ENCODE peak calls at places on chromosomes 7 and 10, in five cellular contexts. H is K562, K is GM23338, J is HepG2, C is GM12878. Q is an unnamed sample.

GRCh38 chr7:23445326-23445725 is 25.0 kb downstream of the IGF2BP3 start:
- DNase-seq in H (no peak), K (no peak), J (no peak), C (no peak), Q (no peak)

GRCh38 chr10:72416661-72417060 is 61.9 kb upstream of the DNAJB12 start:
- DNase-seq in H (no peak), K (no peak), J (no peak), C (no peak), Q (no peak)

GRCh38 chr7:73520673-73521635 is 1.1 kb downstream of the BAZ1B start:
- DNase-seq in H (peak; percentile 34), K (peak; percentile 56), J (no peak), C (no peak), Q (no peak)

GRCh38 chr7:101172854-101173751 is 7.0 kb downstream of the NAT16 start:
- DNase-seq in H (peak; percentile 47), K (peak; percentile 51), J (no peak), C (no peak), Q (peak; percentile 64)

GRCh38 chr10:30383366-30383765 is 34.3 kb upstream of the MTPAP start:
- DNase-seq in H (no peak), K (no peak), J (no peak), C (no peak), Q (no peak)

GRCh38 chr7:57868771-57869483 is 418.9 kb downstream of the ZNF716 start:
- DNase-seq in H (peak; percentile 1), K (no peak), J (no peak), C (no peak), Q (no peak)

GRCh38 chr7:44100458-44101303 is 3.5 kb upstream of the AEBP1 start:
- DNase-seq in H (no peak), K (no peak), J (no peak), C (no peak), Q (no peak)

GRCh38 chr7:17044868-17045267 is 163.1 kb upstream of the AGR3 start:
- DNase-seq in H (no peak), K (no peak), J (no peak), C (no peak), Q (no peak)

GRCh38 chr10:70475661-70476060 is 2.9 kb upstream of the PALD1 start:
- DNase-seq in H (no peak), K (no peak), J (no peak), C (no peak), Q (no peak)

GRCh38 chr10:81177651-81178244 is 640.0 kb downstream of the SH2D4B start:
- DNase-seq in H (no peak), K (no peak), J (no peak), C (no peak), Q (no peak)

GRCh38 chr7:123270553-123270952 is 70.8 kb upstream of the SLC13A1 start:
- DNase-seq in H (no peak), K (no peak), J (no peak), C (no peak), Q (no peak)

GRCh38 chr7:134826105-134826504 is 46.7 kb downstream of the CALD1 start:
- DNase-seq in H (no peak), K (no peak), J (no peak), C (no peak), Q (no peak)

GRCh38 chr10:121900443-121901174 is 27.2 kb downstream of the ATE1 start:
- DNase-seq in H (peak; percentile 43), K (peak; percentile 90), J (peak; percentile 62), C (no peak), Q (no peak)

GRCh38 chr10:28679941-28680752 is 2.8 kb downstream of the BAMBI start:
- DNase-seq in H (no peak), K (no peak), J (peak; percentile 58), C (no peak), Q (no peak)

GRCh38 chr7:17696422-17696821 is 243.9 kb downstream of the SNX13 start:
- DNase-seq in H (no peak), K (no peak), J (peak; percentile 46), C (no peak), Q (no peak)

GRCh38 chr10:20888620-20889337 is 8.3 kb downstream of the NEBL start:
- DNase-seq in H (no peak), K (no peak), J (no peak), C (no peak), Q (no peak)

GRCh38 chr10:12333382-12334185 is 15.8 kb upstream of the CAMK1D start:
- DNase-seq in H (no peak), K (no peak), J (no peak), C (no peak), Q (no peak)

DNA sequence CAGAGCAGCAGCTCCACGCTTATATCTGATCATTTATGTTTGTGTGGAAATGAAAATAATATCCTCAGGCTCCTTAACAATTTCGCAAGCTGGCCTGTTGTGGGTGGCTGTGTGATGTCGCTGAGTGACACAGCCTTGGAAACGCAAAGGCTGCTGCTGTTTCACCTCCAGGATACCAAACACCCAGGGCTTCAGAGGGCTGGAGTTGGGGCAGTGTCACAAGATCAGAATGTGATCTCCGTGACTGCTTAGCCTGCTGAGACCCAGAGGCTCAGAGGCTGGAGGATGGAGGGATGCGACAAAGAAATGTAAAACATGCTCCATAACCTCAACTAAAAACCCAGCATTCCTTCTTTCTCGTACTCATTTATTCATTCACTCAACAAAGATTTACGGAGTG is 37.2 kb upstream of the BMPER start:
- DNase-seq in H (no peak), K (no peak), J (no peak), C (no peak), Q (no peak)
- H3K4me2 ChIP-seq in H (no peak overlapping the region), K (no peak overlapping the region), J (no peak overlapping the region), C (no peak overlapping the region), Q (no peak overlapping the region)

DNA sequence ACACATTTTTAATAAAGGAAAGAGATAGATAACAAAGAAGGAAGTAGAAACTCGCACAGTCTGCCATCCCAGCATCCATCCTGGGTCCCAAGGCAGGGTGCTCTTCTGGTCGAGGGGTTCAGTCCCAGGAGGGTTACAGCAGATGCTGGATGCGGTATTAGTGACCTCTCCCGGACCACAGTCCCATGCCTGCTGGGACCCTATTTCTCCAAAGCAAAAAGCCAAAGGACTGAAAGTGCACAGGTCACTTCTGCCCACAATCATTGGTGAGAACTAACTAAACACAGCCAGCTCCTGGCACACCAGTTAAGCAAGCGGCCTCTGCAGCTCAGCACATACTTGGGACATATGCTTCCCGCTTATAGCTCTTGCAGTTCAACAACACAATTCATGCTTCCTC is 96.1 kb upstream of the HABP2 start:
- DNase-seq in H (no peak), K (no peak), J (no peak), C (no peak), Q (no peak)
- TF ChIP-seq CREB1 in H (no peak), K (no peak), J (no peak), C (no peak), Q (no peak)

DNA sequence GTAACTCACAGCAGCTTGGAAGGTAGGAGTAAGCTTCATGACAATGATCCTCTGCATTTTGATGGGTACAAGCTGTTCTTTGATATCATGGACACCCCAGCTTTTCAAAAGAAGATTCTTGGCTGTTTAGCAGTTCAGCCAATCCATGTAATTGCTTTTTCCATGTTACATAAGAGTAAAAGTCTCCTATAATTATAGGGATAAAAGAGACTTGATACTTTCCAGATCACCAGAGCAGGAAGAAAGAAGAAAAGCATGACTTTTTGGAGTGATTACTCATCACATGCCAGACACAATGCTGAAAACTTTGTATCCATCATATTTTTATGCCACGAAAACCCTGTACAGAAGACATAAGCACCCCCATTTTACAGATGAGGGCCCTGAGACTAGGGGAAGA is 1049.7 kb downstream of the NRG3 start:
- DNase-seq in H (no peak), K (no peak), J (no peak), C (no peak), Q (no peak)
- TF ChIP-seq POLR2AphosphoS5 in H (no peak), K (no peak), J (no peak), C (no peak), Q (no peak)

GRCh38 chr10:14587540-14588083 is 187.1 kb downstream of the FAM107B start:
- DNase-seq in H (no peak), K (no peak), J (no peak), C (no peak), Q (no peak)

GRCh38 chr10:14585287-14586193 is 189.2 kb downstream of the FAM107B start:
- DNase-seq in H (no peak), K (peak; percentile 36), J (peak; percentile 35), C (no peak), Q (no peak)

GRCh38 chr10:14584643-14585042 is 190.1 kb downstream of the FAM107B start:
- DNase-seq in H (no peak), K (peak; percentile 12), J (no peak), C (no peak), Q (no peak)

GRCh38 chr10:14586901-14587300 is 187.8 kb downstream of the FAM107B start:
- DNase-seq in H (no peak), K (no peak), J (no peak), C (no peak), Q (no peak)

GRCh38 chr10:14588084-14588937 is 186.4 kb downstream of the FAM107B start:
- DNase-seq in H (no peak), K (no peak), J (peak; percentile 84), C (no peak), Q (no peak)
- H3K4me2 ChIP-seq in H (no peak overlapping the region), K (no peak overlapping the region), J (peak overlapping the region; percentile 40), C (peak overlapping the region; percentile 41), Q (no peak overlapping the region)

GRCh38 chr10:131775833-131776232 is 125.0 kb upstream of the PPP2R2D start:
- DNase-seq in H (peak; percentile 10), K (no peak), J (no peak), C (no peak), Q (no peak)
- TF ChIP-seq CREB1 in H (no peak), K (no peak), J (no peak), C (no peak), Q (no peak)

GRCh38 chr7:92043098-92043497 is 91.2 kb downstream of the CYP51A1 start:
- DNase-seq in H (no peak), K (no peak), J (no peak), C (no peak), Q (no peak)

GRCh38 chr7:92039900-92040299 is 94.4 kb downstream of the CYP51A1 start:
- DNase-seq in H (no peak), K (no peak), J (no peak), C (no peak), Q (no peak)

GRCh38 chr7:92044148-92044547 is 90.1 kb downstream of the CYP51A1 start:
- DNase-seq in H (no peak), K (no peak), J (no peak), C (no peak), Q (no peak)

GRCh38 chr7:92043637-92044036 is 90.6 kb downstream of the CYP51A1 start:
- DNase-seq in H (no peak), K (no peak), J (no peak), C (no peak), Q (no peak)

GRCh38 chr7:92042056-92042737 is 92.1 kb downstream of the CYP51A1 start:
- DNase-seq in H (no peak), K (no peak), J (peak; percentile 96), C (no peak), Q (no peak)
- TF ChIP-seq POLR2AphosphoS5 in H (no peak), K (no peak), J (no peak), C (no peak), Q (no peak)

GRCh38 chr10:73965890-73966768 is 31.8 kb upstream of the VCL start:
- DNase-seq in H (peak; percentile 41), K (peak; percentile 98), J (peak; percentile 63), C (no peak), Q (peak; percentile 96)
- H3K4me2 ChIP-seq in H (peak overlapping the region; percentile 64), K (peak overlapping the region; percentile 50), J (peak overlapping the region; percentile 68), C (no peak overlapping the region), Q (peak overlapping the region; percentile 65)

GRCh38 chr10:92241501-92241900 is 49.4 kb downstream of the CPEB3 start:
- DNase-seq in H (no peak), K (no peak), J (no peak), C (no peak), Q (no peak)
- TF ChIP-seq CREB1 in H (no peak), K (no peak), J (no peak), C (no peak), Q (no peak)

Q was measured in H1.